ENCODE peak calls at places on chromosomes 16 and 17, in four cellular contexts. X is PC-3, Y is heart right ventricle, F is gastrocnemius medialis. A is an unnamed sample. For H3K4me1, the result is how much of the 10 kb centered on the place peaks cover.

GRCh38 chr17:49498037-49498615 is 3.0 kb downstream of the NGFR start:
- DNase-seq in X (peak), Y (no peak), F (no peak), A (no peak)

GRCh38 chr17:48543854-48544355 is 1.0 kb downstream of the HOXB2 start:
- DNase-seq in X (no peak), Y (peak), F (no peak), A (peak)

GRCh38 chr17:48187867-48188608 is 80.5 kb downstream of the SNX11 start:
- DNase-seq in X (no peak), Y (no peak), F (no peak), A (no peak)

GRCh38 chr16:50741225-50741807 is 570 bp upstream of the CYLD start:
- DNase-seq in X (no peak), Y (peak), F (no peak), A (no peak)

GRCh38 chr17:36921131-36921851 is 16.0 kb upstream of the LHX1 start:
- DNase-seq in X (peak), Y (no peak), F (no peak), A (no peak)

GRCh38 chr16:56428087-56428486 is 2.7 kb upstream of the AMFR start:
- DNase-seq in X (no peak), Y (no peak), F (no peak), A (no peak)

GRCh38 chr17:76350463-76350862 is 3.3 kb downstream of the PRPSAP1 start:
- DNase-seq in X (no peak), Y (no peak), F (no peak), A (no peak)

GRCh38 chr16:47627056-47627455 is 165.9 kb downstream of the PHKB start:
- DNase-seq in X (no peak), Y (no peak), F (no peak), A (no peak)

GRCh38 chr17:12973496-12974318 is 44.1 kb downstream of the ELAC2 start:
- DNase-seq in X (no peak), Y (peak), F (no peak), A (no peak)

GRCh38 chr16:67112591-67113399 is 3.1 kb downstream of the PHAF1 start:
- DNase-seq in X (peak), Y (no peak), F (no peak), A (no peak)

GRCh38 chr17:74746376-74746775 is 2.1 kb upstream of the NHERF1 start:
- DNase-seq in X (no peak), Y (no peak), F (no peak), A (no peak)

GRCh38 chr17:65559483-65559801 is 2.0 kb downstream of the AXIN2 start:
- DNase-seq in X (no peak), Y (no peak), F (no peak), A (no peak)

GRCh38 chr17:27456681-27457404 is 595 bp downstream of the KSR1 start:
- DNase-seq in X (no peak), Y (peak), F (no peak), A (peak)

GRCh38 chr17:1398900-1399299 is 1.1 kb downstream of the YWHAE start:
- DNase-seq in X (no peak), Y (no peak), F (no peak), A (no peak)

GRCh38 chr17:50198026-50198669 is 3.3 kb downstream of the COL1A1 start:
- DNase-seq in X (peak), Y (peak), F (no peak), A (peak)

GRCh38 chr16:68737730-68738590 is 868 bp downstream of the CDH1 start:
- DNase-seq in X (peak), Y (peak), F (no peak), A (no peak)

GRCh38 chr16:66899945-66900688 is 18.6 kb downstream of the CDH16 start:
- DNase-seq in X (peak), Y (peak), F (peak), A (peak)

GRCh38 chr16:87127061-87127765 is 190.0 kb downstream of the C16orf95 start:
- DNase-seq in X (no peak), Y (peak), F (no peak), A (no peak)

GRCh38 chr17:49054342-49055092 is 57.3 kb downstream of the IGF2BP1 start:
- DNase-seq in X (no peak), Y (no peak), F (no peak), A (no peak)

GRCh38 chr16:11152677-11153321 is 103.2 kb downstream of the SOCS1 start:
- DNase-seq in X (no peak), Y (no peak), F (no peak), A (no peak)

GRCh38 chr17:76034433-76035185 is 7.5 kb upstream of the EVPL start:
- DNase-seq in X (no peak), Y (no peak), F (no peak), A (no peak)

GRCh38 chr17:41340496-41340895 is 10.1 kb downstream of the KRT33A start:
- DNase-seq in X (no peak), Y (no peak), F (no peak), A (no peak)

GRCh38 chr17:64457156-64457555 is 8.2 kb downstream of the MILR1 start:
- DNase-seq in X (no peak), Y (no peak), F (no peak), A (peak)

GRCh38 chr17:40556884-40557414 is 8.3 kb downstream of the CCR7 start:
- DNase-seq in X (no peak), Y (no peak), F (no peak), A (no peak)

GRCh38 chr16:4373909-4374742 is 2.5 kb downstream of the VASN start:
- DNase-seq in X (peak), Y (peak), F (peak), A (peak)

GRCh38 chr17:77450742-77451270 is 310.0 kb downstream of the SEC14L1 start:
- DNase-seq in X (no peak), Y (no peak), F (no peak), A (peak)
- H3K4me1 ChIP-seq in X (under half), Y (half or more), F (half or more), A (half or more)

GRCh38 chr16:85602831-85603755 is 10.0 kb upstream of the GSE1 start:
- DNase-seq in X (no peak), Y (no peak), F (peak), A (no peak)
- H3K4me1 ChIP-seq in X (under half), Y (under half), F (under half), A (under half)

DNA sequence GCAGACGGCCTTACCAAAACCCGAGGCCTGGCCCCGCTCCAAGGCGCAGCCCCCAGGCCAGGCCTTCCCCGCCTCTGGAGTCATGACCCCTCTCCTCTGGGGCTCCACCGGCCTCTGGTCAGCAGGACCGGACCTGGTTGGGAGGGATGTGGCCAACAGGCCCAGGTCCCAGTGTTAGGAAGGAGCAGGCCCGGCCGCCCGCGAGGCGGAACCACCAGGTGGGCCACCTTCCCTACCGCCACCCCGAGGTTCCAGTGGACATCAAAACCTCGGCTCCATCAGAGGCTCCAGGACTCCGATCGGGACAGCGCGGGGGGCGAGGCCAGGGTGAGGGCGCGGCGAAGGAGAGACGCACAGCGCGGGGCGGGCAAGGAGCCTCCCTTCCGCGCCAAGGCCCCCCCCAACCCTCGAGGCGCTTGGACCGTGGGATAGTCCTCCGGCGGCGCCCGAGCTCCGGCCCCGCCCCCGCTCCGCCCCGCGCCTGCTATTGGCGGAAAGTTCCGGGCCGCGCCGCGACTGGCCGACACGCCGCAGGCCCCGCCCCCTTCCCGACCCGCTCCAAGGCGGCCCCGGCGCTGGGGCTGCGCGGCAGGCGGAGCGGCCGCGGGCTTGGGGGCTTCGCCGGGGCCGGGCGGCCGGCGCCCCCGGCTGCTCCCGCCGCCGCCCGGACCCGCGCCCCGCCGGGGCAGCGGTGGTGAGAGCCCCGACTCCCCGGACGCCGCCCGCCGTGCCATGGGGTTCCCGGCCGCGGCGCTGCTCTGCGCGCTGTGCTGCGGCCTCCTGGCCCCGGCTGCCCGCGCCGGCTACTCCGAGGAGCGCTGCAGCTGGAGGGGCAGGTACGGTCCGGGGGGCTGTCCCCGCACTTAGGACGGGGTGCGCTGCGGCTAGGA is at the start of gene METRN:
- DNase-seq in X (peak), Y (peak), F (peak), A (peak)
- H3K4me1 ChIP-seq in X (under half), Y (under half), F (under half), A (under half)

GRCh38 chr16:85615852-85616607 is 2.9 kb downstream of the GSE1 start:
- DNase-seq in X (peak), Y (peak), F (peak), A (peak)
- H3K4me1 ChIP-seq in X (under half), Y (under half), F (under half), A (under half)

GRCh38 chr17:9236286-9237052 is 215.2 kb downstream of the NTN1 start:
- DNase-seq in X (no peak), Y (no peak), F (no peak), A (no peak)
- H3K4me1 ChIP-seq in X (under half), Y (under half), F (under half), A (under half)

DNA sequence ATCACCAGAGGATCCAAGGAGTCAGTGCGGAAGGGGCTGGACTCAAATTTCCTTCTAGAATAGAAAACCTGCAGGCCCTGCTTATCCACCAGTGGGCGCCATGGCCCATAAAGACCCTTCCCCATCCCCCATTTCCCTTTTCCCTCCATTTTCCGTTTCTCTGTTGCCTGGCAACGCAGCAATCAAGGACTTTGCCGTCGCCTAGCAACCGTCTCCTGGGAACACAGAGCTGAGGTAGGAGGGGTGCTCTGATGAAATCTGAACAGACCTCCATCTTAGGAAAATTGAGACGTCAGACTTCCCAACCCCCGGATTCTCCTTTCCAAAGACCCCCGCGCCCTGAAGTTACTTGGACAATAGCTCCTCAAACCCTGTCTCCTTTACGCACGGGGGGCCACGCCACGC is 5.7 kb downstream of the DLG4 start:
- DNase-seq in X (peak), Y (no peak), F (no peak), A (no peak)
- H3K4me1 ChIP-seq in X (under half), Y (under half), F (under half), A (under half)

A was measured in SJSA1.